ENCODE peak calls at places on chromosomes 16 and 17, in eight cellular contexts. V, W, U, P, B, Z, O and D are unnamed samples. For H3K9me3 and H3K27me3, the result is how much of the 10 kb centered on the place peaks cover.

GRCh38 chr16:6016530-6017184 is 919.1 kb upstream of the EEF2KMT start:
- DNase-seq in Z (no peak), U (peak), P (peak), V (peak), O (peak), B (no peak), W (no peak), D (peak)

GRCh38 chr17:68861602-68862001 is 93.6 kb downstream of the ABCA8 start:
- DNase-seq in P (no peak), U (no peak), B (no peak), Z (no peak), O (no peak), V (no peak), W (no peak), D (no peak)

GRCh38 chr17:70172921-70173320 is 3.6 kb downstream of the KCNJ2 start:
- DNase-seq in Z (no peak), W (no peak), B (peak), O (peak), P (no peak), V (no peak), U (no peak), D (no peak)

GRCh38 chr17:79304907-79305306 is 230.3 kb downstream of the ENGASE start:
- DNase-seq in V (no peak), W (no peak), B (no peak), O (no peak), Z (no peak), U (no peak), P (no peak), D (no peak)

GRCh38 chr17:59277031-59277430 is 54.4 kb upstream of the YPEL2 start:
- DNase-seq in V (peak), O (no peak), U (no peak), P (no peak), B (no peak), Z (no peak), W (no peak), D (no peak)

GRCh38 chr17:77695386-77695785 is 263.1 kb upstream of the TNRC6C start:
- DNase-seq in O (no peak), V (no peak), P (no peak), Z (no peak), W (no peak), B (no peak), U (no peak), D (peak)

GRCh38 chr16:65124596-65124995 is 2.7 kb upstream of the CDH11 start:
- DNase-seq in P (no peak), U (no peak), V (no peak), B (no peak), O (no peak), W (no peak), Z (no peak), D (no peak)

GRCh38 chr17:17227608-17228520 is 9.1 kb downstream of the FLCN start:
- DNase-seq in W (no peak), U (no peak), V (no peak), O (no peak), Z (no peak), B (no peak), P (no peak), D (peak)

GRCh38 chr16:21247376-21247775 is 13.9 kb downstream of the ANKS4B start:
- DNase-seq in Z (no peak), P (no peak), U (no peak), W (no peak), V (no peak), O (no peak), B (no peak), D (no peak)

GRCh38 chr16:80500116-80500859 is 40.5 kb upstream of the DYNLRB2 start:
- DNase-seq in O (no peak), Z (no peak), U (no peak), P (no peak), B (no peak), V (no peak), W (no peak), D (no peak)

GRCh38 chr16:75632857-75633256 is 9.8 kb upstream of the ADAT1 start:
- DNase-seq in V (no peak), B (no peak), P (no peak), O (no peak), Z (no peak), U (no peak), W (no peak), D (no peak)

GRCh38 chr16:69364088-69364487 is 12.5 kb upstream of the TMED6 start:
- DNase-seq in V (no peak), U (no peak), B (no peak), O (no peak), W (no peak), Z (no peak), P (no peak), D (no peak)

GRCh38 chr17:63845509-63845908 is 3.0 kb upstream of the SMARCD2 start:
- DNase-seq in Z (no peak), V (no peak), W (no peak), B (no peak), U (no peak), O (no peak), P (no peak), D (no peak)

GRCh38 chr17:73210002-73210678 is 17.3 kb downstream of the COG1 start:
- DNase-seq in O (no peak), P (no peak), Z (no peak), B (no peak), U (no peak), V (no peak), W (no peak), D (peak)

GRCh38 chr17:71709974-71710373 is 410.8 kb upstream of the SOX9 start:
- DNase-seq in U (peak), B (no peak), W (no peak), V (no peak), O (peak), Z (no peak), P (peak), D (peak)

GRCh38 chr17:40526668-40527067 is 25.2 kb upstream of the TNS4 start:
- DNase-seq in P (no peak), Z (no peak), W (no peak), V (no peak), U (no peak), O (no peak), B (peak), D (no peak)

GRCh38 chr17:4032738-4033137 is 68.5 kb upstream of the ATP2A3 start:
- DNase-seq in U (no peak), V (no peak), B (no peak), P (peak), W (no peak), Z (no peak), O (no peak), D (no peak)

GRCh38 chr16:11248133-11248532 is 7.9 kb downstream of the SOCS1 start:
- DNase-seq in Z (no peak), O (no peak), P (no peak), U (no peak), V (no peak), B (no peak), W (peak), D (no peak)

GRCh38 chr17:83009414-83010322 is 69.7 kb upstream of the METRNL start:
- DNase-seq in P (no peak), Z (no peak), V (no peak), W (no peak), B (no peak), U (no peak), O (no peak), D (peak)

GRCh38 chr16:84045001-84045817 is 2.6 kb upstream of the SLC38A8 start:
- DNase-seq in P (peak), U (peak), V (no peak), O (no peak), B (no peak), Z (no peak), W (no peak), D (peak)

GRCh38 chr17:55458977-55459376 is 37.3 kb upstream of the MMD start:
- DNase-seq in B (peak), Z (no peak), O (peak), V (no peak), U (no peak), W (peak), P (no peak), D (peak)

GRCh38 chr17:5769936-5770335 is 185.6 kb upstream of the NLRP1 start:
- DNase-seq in W (no peak), B (no peak), Z (no peak), V (no peak), P (peak), O (peak), U (peak), D (no peak)

GRCh38 chr16:716250-716607 is 1.3 kb downstream of the METRN start:
- DNase-seq in Z (no peak), W (no peak), B (peak), P (peak), U (peak), V (no peak), O (peak), D (peak)

GRCh38 chr17:56891751-56892150 is 22.1 kb downstream of the TRIM25 start:
- DNase-seq in P (peak), O (no peak), U (no peak), B (no peak), V (no peak), W (no peak), Z (no peak), D (no peak)

GRCh38 chr17:14805348-14805747 is 459.8 kb downstream of the PMP22 start:
- DNase-seq in O (no peak), V (no peak), B (no peak), Z (no peak), P (peak), U (peak), W (no peak), D (no peak)

GRCh38 chr17:77011173-77012011 is 129.4 kb upstream of the SEC14L1 start:
- DNase-seq in W (no peak), O (peak), Z (no peak), P (peak), U (no peak), B (no peak), V (peak), D (peak)

GRCh38 chr16:17037499-17037898 is 433.3 kb downstream of the XYLT1 start:
- DNase-seq in U (no peak), Z (no peak), W (no peak), B (no peak), O (no peak), V (no peak), P (no peak), D (no peak)

GRCh38 chr16:83727018-83727417 is 80.8 kb upstream of the HSBP1 start:
- DNase-seq in O (peak), B (no peak), V (no peak), U (no peak), W (no peak), P (no peak), Z (no peak), D (peak)

GRCh38 chr16:7025616-7026190 is 306.9 kb upstream of the RBFOX1 start:
- DNase-seq in U (peak), Z (peak), W (no peak), V (peak), O (no peak), P (peak), B (peak), D (no peak)

GRCh38 chr17:15261063-15261817 is 3.9 kb downstream of the PMP22 start:
- DNase-seq in B (no peak), O (peak), V (no peak), P (peak), Z (no peak), W (no peak), U (peak), D (peak)

GRCh38 chr16:89202422-89203215 is 2.3 kb upstream of the SLC22A31 start:
- DNase-seq in W (no peak), V (no peak), O (no peak), B (no peak), Z (no peak), P (peak), U (no peak), D (peak)

GRCh38 chr17:56635640-56636039 is 42.1 kb downstream of the NOG start:
- DNase-seq in W (no peak), B (peak), V (no peak), Z (no peak), P (no peak), O (no peak), U (no peak), D (no peak)

GRCh38 chr17:78896091-78896833 is 6.7 kb downstream of the CEP295NL start:
- DNase-seq in P (no peak), U (no peak), V (no peak), W (no peak), Z (no peak), B (no peak), O (no peak), D (peak)

DNA sequence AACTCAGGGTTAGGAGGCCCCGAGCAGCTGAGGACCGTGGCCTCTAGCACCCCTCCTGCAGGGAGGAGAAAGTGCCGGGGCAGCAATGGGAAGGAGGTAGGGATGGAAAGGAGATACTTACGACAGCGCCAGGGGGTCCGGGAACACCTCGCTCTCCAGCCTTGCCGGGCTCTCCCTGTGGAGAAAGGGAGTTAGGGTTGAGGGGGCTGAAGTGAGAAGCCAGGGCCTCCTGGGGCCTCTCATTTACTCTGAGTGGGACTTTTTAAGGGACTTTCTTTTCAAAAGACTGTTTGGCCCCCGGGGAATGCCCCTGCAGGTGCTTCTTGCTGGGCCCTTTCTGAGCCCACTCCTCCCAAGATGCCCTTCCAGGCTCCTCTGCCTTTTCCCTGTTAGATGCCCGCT is 8.6 kb downstream of the COL1A1 start:
- DNase-seq in Z (no peak), V (no peak), B (no peak), O (no peak), U (no peak), P (no peak), W (no peak), D (peak)
- H2AFZ ChIP-seq in Z (no peak), V (no peak), B (no peak), O (no peak), U (no peak), P (no peak), W (no peak), D (no peak)

DNA sequence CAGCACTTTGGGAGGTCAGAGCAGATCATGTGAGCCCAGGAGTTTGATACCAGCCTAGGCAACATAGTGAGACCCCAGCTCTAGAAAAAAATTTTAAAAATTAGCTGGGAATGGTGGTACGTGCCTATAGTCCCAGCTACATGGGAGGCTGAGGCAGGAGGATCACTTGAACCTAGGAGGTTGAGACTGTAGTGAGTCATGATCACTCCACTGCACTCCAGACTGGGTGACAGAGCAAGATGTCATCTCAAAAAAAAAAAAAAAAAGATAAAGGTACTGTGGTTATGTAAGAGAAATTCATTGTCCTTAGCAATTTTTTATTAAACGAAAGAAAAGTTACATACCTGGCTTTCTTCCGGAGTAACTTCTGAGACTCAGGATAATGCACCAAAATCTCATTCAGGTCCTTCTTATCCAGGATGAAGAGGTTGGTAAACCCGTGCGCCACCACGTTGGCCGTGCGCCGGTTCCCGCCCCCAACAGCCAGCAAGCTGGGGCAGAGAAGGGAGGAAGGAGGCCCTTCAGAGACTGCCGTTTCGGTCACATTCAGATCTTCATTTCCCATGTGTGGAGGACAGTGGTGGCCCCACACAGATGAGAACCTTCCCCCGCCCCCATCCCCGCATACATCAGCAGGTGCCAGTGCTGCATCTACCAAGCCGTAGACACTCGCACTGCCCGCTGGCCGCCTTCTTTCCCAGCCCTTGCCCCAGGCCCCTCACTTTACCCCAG is 73.7 kb downstream of the CNGB1 start:
- DNase-seq in O (no peak), V (no peak), P (no peak), W (no peak), B (no peak), Z (no peak), U (no peak), D (no peak)
- H3K9me3 ChIP-seq in O (under half), V (under half), P (under half), W (under half), B (under half), Z (under half), U (under half), D (under half)

DNA sequence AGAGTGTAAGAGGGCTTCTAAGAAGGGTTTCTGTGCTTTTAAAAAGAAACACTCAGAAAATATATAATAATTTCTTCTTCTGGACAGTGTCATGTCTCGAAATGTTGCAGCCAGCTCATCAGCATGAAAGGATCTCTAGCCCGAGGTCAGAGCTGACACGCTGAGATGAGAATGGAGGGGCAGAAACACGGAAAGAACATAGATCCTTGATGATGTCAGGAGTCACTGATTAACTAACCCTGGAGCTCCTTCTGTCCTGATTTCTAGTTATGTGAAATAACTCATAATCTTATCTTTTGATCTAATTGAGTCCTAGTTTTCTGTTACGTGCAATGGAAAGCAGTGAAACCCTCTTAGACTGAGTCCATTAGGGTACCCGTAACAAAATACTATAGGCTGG is 10.3 kb upstream of the TOX3 start:
- DNase-seq in V (no peak), W (no peak), O (no peak), B (no peak), U (no peak), Z (no peak), P (no peak), D (no peak)
- H3K27me3 ChIP-seq in V (under half), W (under half), O (under half), B (under half), U (under half), Z (under half), P (under half), D (under half)

DNA sequence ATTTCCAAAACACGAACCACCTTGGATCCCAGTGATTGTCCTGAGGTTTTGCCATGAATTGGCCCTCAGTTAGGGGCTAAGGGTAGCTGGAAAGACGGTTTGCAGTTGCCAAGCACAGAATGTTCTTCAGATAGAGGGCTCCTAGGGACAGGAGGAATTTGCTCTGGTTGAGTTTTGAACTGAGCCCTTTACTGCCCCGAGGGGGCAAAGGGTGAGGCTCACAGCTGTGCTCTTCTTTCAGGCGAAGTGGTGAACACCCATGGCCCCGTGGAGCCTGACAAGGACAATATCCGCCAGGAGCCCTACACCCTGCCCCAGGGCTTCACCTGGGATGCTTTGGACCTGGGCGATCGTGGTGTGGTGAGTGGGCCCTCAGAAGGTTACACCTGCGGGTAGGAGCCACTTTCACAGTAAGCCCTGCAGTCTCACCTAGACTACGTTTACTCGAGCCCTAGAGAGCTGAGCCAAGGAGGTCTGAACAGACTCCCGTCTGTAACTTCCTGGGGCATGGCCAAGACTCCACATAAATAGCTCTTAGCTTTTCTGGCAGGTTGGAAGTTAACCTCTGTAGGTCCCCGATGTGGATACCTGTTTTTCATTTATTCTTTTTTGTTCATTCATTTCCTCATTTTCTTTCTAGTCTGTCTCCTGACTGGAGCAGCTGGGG is 32.5 kb downstream of the NMT1 start:
- DNase-seq in V (no peak), B (no peak), U (no peak), P (no peak), Z (no peak), O (peak), W (no peak), D (peak)
- H2AFZ ChIP-seq in V (no peak), B (no peak), U (no peak), P (no peak), Z (no peak), O (no peak), W (no peak), D (peak)

DNA sequence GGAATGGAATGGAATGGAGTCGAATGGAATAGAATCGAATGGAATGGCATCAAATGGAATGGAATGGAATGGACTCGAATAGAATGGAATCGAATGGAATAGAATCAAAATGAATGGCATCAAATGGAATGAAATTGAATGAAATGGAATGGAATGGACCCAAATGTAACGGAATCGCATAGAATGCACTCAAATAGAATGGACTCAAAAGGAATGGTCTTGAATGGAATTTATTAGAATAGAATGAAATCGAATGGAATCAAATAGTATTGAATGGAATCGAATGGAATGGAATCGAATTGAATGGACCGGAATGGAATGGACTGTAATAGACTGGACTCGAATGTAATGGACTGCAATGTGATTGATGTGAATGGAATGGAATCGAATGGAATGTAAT is 501.4 kb upstream of the WSB1 start:
- DNase-seq in V (no peak), U (peak), P (no peak), B (no peak), Z (peak), O (peak), W (peak), D (no peak)
- H3K9me3 ChIP-seq in V (under half), U (under half), P (half or more), B (half or more), Z (half or more), O (under half), W (under half), D (under half)

GRCh38 chr17:74979408-74980146 is 7.0 kb upstream of the HID1 start:
- DNase-seq in Z (no peak), O (no peak), W (no peak), V (no peak), P (no peak), B (no peak), U (no peak), D (peak)
- H3K27me3 ChIP-seq in Z (under half), O (under half), W (under half), V (half or more), P (under half), B (under half), U (under half), D (under half)

GRCh38 chr17:12342609-12343248 is 322.1 kb downstream of the MAP2K4 start:
- DNase-seq in W (no peak), P (peak), O (no peak), U (peak), Z (peak), V (no peak), B (no peak), D (no peak)

GRCh38 chr17:12342161-12342560 is 321.5 kb downstream of the MAP2K4 start:
- DNase-seq in U (no peak), Z (no peak), V (no peak), B (no peak), W (no peak), O (no peak), P (no peak), D (no peak)
- H2AFZ ChIP-seq in U (no peak), Z (no peak), V (no peak), B (no peak), W (no peak), O (no peak), P (peak), D (no peak)

GRCh38 chr17:32341141-32341856 is 674 bp downstream of the C17orf75 start:
- DNase-seq in W (no peak), U (no peak), Z (no peak), V (peak), P (no peak), B (no peak), O (peak), D (no peak)
- H3K9me3 ChIP-seq in W (under half), U (under half), Z (under half), V (under half), P (under half), B (under half), O (under half), D (under half)

GRCh38 chr16:85946680-85947510 is 47.9 kb downstream of the IRF8 start:
- DNase-seq in B (no peak), W (no peak), O (no peak), Z (no peak), P (no peak), V (no peak), U (no peak), D (no peak)
- H3K27me3 ChIP-seq in B (half or more), W (under half), O (under half), Z (under half), P (under half), V (half or more), U (under half), D (under half)